ENCODE peak calls at places on chromosomes 12 and 14, in six cellular contexts. X, H, I, V, F and A are unnamed samples.
A peak's percentile ranks its signal among the peaks of the same experiment; 100 is the strongest.

GRCh38 chr14:105165134-105165704 is 3.4 kb downstream of the JAG2 start:
- DNase-seq in I (no peak), V (no peak), H (no peak), X (no peak), F (no peak), A (no peak)

GRCh38 chr12:78797201-78797931 is 67.2 kb upstream of the SYT1 start:
- DNase-seq in X (peak; percentile 78), V (no peak), F (no peak), H (no peak), I (no peak), A (no peak)

GRCh38 chr12:104653730-104654328 is 197.1 kb downstream of the CHST11 start:
- DNase-seq in I (peak; percentile 14), X (no peak), F (no peak), V (no peak), H (no peak), A (no peak)

GRCh38 chr12:124871297-124871696 is 7.6 kb upstream of the SCARB1 start:
- DNase-seq in X (no peak), I (no peak), V (no peak), H (no peak), F (no peak), A (no peak)

GRCh38 chr12:31306871-31307270 is 19.1 kb downstream of the SINHCAF start:
- DNase-seq in V (no peak), H (no peak), X (no peak), F (no peak), I (no peak), A (no peak)

GRCh38 chr12:22971771-22972191 is 346.8 kb downstream of the ETNK1 start:
- DNase-seq in V (no peak), H (no peak), I (no peak), F (no peak), X (no peak), A (no peak)

GRCh38 chr12:68406134-68406576 is 74.0 kb upstream of the MDM1 start:
- DNase-seq in I (no peak), F (peak; percentile 97), V (peak; percentile 92), X (peak; percentile 79), H (no peak), A (no peak)

GRCh38 chr14:100081997-100082625 is 16.9 kb downstream of the EVL start:
- DNase-seq in I (no peak), H (no peak), V (no peak), X (no peak), F (peak; percentile 5), A (no peak)

GRCh38 chr12:100141998-100142850 is 450 bp downstream of the BLTP3B start:
- DNase-seq in F (peak; percentile 68), X (no peak), I (peak; percentile 39), V (peak; percentile 40), H (peak; percentile 35), A (peak; percentile 10)

GRCh38 chr12:39390752-39391151 is 52.2 kb downstream of the KIF21A start:
- DNase-seq in F (no peak), X (no peak), H (no peak), I (no peak), V (no peak), A (no peak)
- H3K27ac ChIP-seq in F (no peak overlapping the region), X (no peak overlapping the region), H (no peak overlapping the region), I (no peak overlapping the region), V (no peak overlapping the region), A (no peak overlapping the region)

GRCh38 chr12:94874986-94875312 is 128.5 kb downstream of the NDUFA12 start:
- DNase-seq in H (no peak), F (peak; percentile 69), X (no peak), V (no peak), I (no peak), A (no peak)
- H3K27me3 ChIP-seq in H (peaks cover 28% of the 10 kb centered on the region), F (peaks cover 21% of the 10 kb centered on the region), X (peaks cover 51% of the 10 kb centered on the region), V (peaks cover 81% of the 10 kb centered on the region), I (peaks cover 24% of the 10 kb centered on the region), A (peaks cover 54% of the 10 kb centered on the region)

GRCh38 chr12:115008951-115009350 is 325.0 kb upstream of the TBX3 start:
- DNase-seq in H (no peak), X (no peak), I (no peak), F (no peak), V (no peak), A (no peak)
- H3K9me3 ChIP-seq in H (no peaks in the 10 kb centered on the region), X (no peaks in the 10 kb centered on the region), I (no peaks in the 10 kb centered on the region), F (no peaks in the 10 kb centered on the region), V (no peaks in the 10 kb centered on the region), A (no peaks in the 10 kb centered on the region)

GRCh38 chr14:106883218-106883692 is 1356.9 kb downstream of the TMEM121 start:
- DNase-seq in H (no peak), V (peak; percentile 32), F (peak; percentile 61), X (no peak), I (peak; percentile 13), A (no peak)

GRCh38 chr14:106877527-106877926 is 1351.1 kb downstream of the TMEM121 start:
- DNase-seq in H (no peak), I (no peak), F (no peak), X (no peak), V (no peak), A (no peak)

GRCh38 chr14:106876711-106877110 is 1350.3 kb downstream of the TMEM121 start:
- DNase-seq in X (no peak), F (no peak), V (no peak), H (no peak), I (no peak), A (no peak)

GRCh38 chr14:106875503-106875902 is 1349.1 kb downstream of the TMEM121 start:
- DNase-seq in H (no peak), V (no peak), F (no peak), X (no peak), I (peak; percentile 22), A (peak; percentile 28)

GRCh38 chr14:106879241-106879640 is 1352.9 kb downstream of the TMEM121 start:
- DNase-seq in X (no peak), I (no peak), F (no peak), V (no peak), H (no peak), A (no peak)
- H3K27ac ChIP-seq in X (no peak overlapping the region), I (no peak overlapping the region), F (no peak overlapping the region), V (no peak overlapping the region), H (no peak overlapping the region), A (no peak overlapping the region)

DNA sequence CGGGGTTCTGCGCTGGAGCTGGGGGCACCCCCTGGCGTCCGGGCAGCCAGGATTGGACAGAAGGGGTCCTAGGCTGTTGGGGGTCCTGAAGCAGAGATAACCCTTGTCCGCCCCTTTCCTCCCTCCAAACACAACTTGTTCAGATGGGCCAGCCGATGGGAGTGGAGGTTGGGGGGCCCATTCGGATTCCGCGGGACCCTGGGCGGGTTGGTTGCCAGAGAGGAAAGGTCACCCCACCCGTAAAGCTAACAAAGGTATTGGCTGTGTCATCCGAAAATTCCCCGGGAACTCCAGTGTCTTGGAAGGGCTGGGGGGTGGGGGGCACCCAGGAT is 1.3 kb downstream of the FAM222A start:
- DNase-seq in I (no peak), H (no peak), V (no peak), F (no peak), X (no peak), A (no peak)
- H3K27me3 ChIP-seq in I (peaks cover 22% of the 10 kb centered on the region), H (peaks cover 4% of the 10 kb centered on the region), V (no peaks in the 10 kb centered on the region), F (no peaks in the 10 kb centered on the region), X (peaks cover 54% of the 10 kb centered on the region), A (peaks cover 39% of the 10 kb centered on the region)

GRCh38 chr12:87815738-87816137 is 213.5 kb downstream of the C12orf50 start:
- DNase-seq in X (no peak), H (no peak), I (no peak), F (no peak), V (no peak), A (no peak)

GRCh38 chr12:87814625-87815024 is 214.6 kb downstream of the C12orf50 start:
- DNase-seq in I (no peak), F (no peak), V (no peak), H (no peak), X (peak; percentile 80), A (no peak)

GRCh38 chr12:87812711-87813110 is 216.5 kb downstream of the C12orf50 start:
- DNase-seq in I (no peak), V (no peak), H (no peak), X (peak; percentile 60), F (no peak), A (no peak)

GRCh38 chr12:87812030-87812429 is 217.2 kb downstream of the C12orf50 start:
- DNase-seq in V (no peak), F (no peak), H (no peak), X (peak; percentile 66), I (no peak), A (no peak)

DNA sequence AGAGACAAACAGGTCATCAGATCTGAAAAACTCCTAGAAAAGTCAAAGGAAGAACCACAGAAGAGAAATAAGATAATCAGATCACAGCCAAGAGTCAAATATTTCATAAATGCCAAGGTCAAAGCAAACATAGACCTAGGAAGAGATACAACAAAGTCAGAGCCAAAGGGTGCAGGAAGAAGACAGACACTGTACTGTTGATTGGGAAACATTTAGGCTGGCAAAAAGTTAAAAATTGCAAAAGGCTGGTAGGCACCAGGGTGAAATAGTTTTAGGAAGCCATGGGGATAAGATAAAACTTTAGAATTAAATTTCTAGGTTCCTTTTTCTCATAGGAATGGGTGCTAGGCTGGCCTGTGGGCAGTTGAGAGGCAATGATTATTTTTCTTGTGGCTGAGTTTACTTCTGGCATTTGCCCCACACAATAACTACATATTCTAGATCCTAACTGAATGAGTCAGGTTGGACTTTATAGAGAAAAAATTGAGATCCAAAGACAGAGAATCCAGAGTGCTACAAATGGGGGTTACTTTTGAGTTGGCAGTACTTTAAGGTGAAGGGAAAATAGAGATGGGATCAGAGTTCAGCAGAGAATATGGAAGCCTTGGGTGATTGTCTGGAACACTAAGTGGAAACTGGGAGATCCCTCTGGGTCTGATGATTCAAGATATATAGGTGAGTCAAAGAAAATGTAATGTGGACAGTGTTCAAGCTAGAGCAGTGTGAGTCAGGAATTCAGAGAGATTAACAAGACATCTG is 215.5 kb downstream of the C12orf50 start:
- DNase-seq in F (no peak), I (no peak), X (peak; percentile 91), H (no peak), V (no peak), A (no peak)
- H3K9me3 ChIP-seq in F (no peaks in the 10 kb centered on the region), I (no peaks in the 10 kb centered on the region), X (no peaks in the 10 kb centered on the region), H (no peaks in the 10 kb centered on the region), V (no peaks in the 10 kb centered on the region), A (no peaks in the 10 kb centered on the region)

DNA sequence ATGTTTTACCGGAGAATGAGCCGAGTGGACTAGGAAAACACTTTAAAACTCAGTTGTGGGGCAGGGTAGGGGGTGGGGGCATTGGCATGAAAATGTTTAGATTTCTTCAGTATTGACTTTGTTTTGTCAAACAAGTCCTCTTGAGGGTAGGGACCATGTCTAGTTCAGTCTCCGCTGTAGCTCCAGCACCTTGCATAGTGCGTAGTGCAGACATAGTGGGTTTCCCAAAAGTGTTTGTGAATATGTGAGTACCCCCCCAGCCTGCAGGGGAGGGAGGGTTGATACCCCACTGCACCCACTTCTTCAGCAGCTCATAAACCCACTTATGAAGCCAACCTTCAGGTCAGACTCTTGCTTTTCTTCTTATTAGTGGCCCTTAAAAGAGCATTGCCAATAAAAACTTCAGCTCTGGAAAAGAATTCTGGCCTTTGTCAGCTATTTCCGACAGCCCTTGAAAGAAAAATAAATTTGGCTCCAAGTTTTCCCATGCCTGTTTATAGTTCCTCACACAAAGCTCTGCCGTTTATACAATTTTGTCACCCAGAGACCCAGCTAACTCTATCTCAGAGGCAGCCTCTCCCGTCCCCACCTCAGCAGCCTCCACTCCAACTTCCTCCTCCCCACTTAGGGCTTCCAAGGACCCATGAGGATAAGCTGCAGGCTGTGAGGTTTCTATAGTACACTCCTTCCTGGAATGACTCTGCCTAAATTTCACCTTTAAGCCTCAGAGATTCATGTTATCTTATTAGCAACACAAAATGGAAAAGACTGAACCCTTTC is 71.6 kb downstream of the TTC9 start:
- DNase-seq in H (no peak), X (no peak), I (no peak), F (no peak), V (no peak), A (no peak)
- H3K27ac ChIP-seq in H (no peak overlapping the region), X (no peak overlapping the region), I (no peak overlapping the region), F (no peak overlapping the region), V (no peak overlapping the region), A (no peak overlapping the region)